ENCODE peak calls at places on chromosomes 1 and 21, in nine cellular contexts. T is RPMI8226, R is left cardiac atrium, N is A549, J is HFF-Myc, Y is Caco-2, I is IMR-90, U is NT2/D1, B is cardiac fibroblast. S is an unnamed sample.

GRCh38 chr1:233998926-233999325 is 94.5 kb downstream of the SLC35F3 start:
- DNase-seq in B (no peak), R (no peak), T (no peak), I (no peak), Y (no peak), J (no peak), U (no peak), N (no peak), S (no peak)

GRCh38 chr1:45339694-45340558 is at the start of the genes MUTYH and TOE1:
- DNase-seq in B (peak), U (peak), R (peak), I (peak), N (peak), Y (peak), T (peak), J (peak), S (peak)

GRCh38 chr1:194975913-194976312 is 1632.3 kb downstream of the KCNT2 start:
- DNase-seq in Y (no peak), J (no peak), T (no peak), R (no peak), I (peak), U (no peak), B (no peak), N (peak), S (no peak)

GRCh38 chr1:154524881-154525280 is 22.7 kb upstream of the SHE start:
- DNase-seq in U (no peak), N (no peak), J (no peak), R (no peak), B (no peak), Y (no peak), I (no peak), T (no peak), S (no peak)

GRCh38 chr1:21034725-21035628 is 141.7 kb downstream of the EIF4G3 start:
- DNase-seq in B (no peak), Y (no peak), T (no peak), U (no peak), N (no peak), J (no peak), I (no peak), R (peak), S (no peak)

GRCh38 chr1:51340380-51340779 is 10.0 kb upstream of the TTC39A start:
- DNase-seq in I (no peak), N (no peak), U (no peak), B (no peak), T (no peak), R (no peak), Y (no peak), J (no peak), S (no peak)

GRCh38 chr21:14251336-14251735 is 35.4 kb downstream of the RBM11 start:
- DNase-seq in T (no peak), N (no peak), R (no peak), J (no peak), I (no peak), B (no peak), Y (no peak), U (no peak), S (no peak)

GRCh38 chr1:152869808-152870419 is 8.2 kb upstream of the SMCP start:
- DNase-seq in Y (peak), N (peak), U (peak), T (peak), B (peak), J (peak), R (peak), I (peak), S (peak)

GRCh38 chr1:162139398-162139685 is 69.9 kb downstream of the NOS1AP start:
- DNase-seq in Y (no peak), R (no peak), N (no peak), J (no peak), T (no peak), B (no peak), I (no peak), U (no peak), S (no peak)

GRCh38 chr21:28975401-28975800 is 17.3 kb downstream of the LTN1 start:
- DNase-seq in Y (no peak), B (peak), T (no peak), I (peak), U (no peak), N (no peak), R (no peak), J (peak), S (no peak)

GRCh38 chr1:17437260-17438175 is 2.0 kb downstream of the RCC2 start:
- DNase-seq in N (peak), J (no peak), R (peak), U (no peak), B (peak), T (peak), Y (peak), I (peak), S (peak)

GRCh38 chr1:97943354-97943753 is 22.5 kb upstream of the DPYD start:
- DNase-seq in B (peak), Y (no peak), T (no peak), I (peak), R (no peak), J (no peak), U (no peak), N (no peak), S (no peak)

GRCh38 chr1:229192031-229192430 is 78.9 kb upstream of the RAB4A start:
- DNase-seq in B (peak), T (no peak), Y (no peak), U (no peak), J (no peak), N (no peak), R (no peak), I (peak), S (no peak)

GRCh38 chr1:187038789-187039188 is 210.0 kb downstream of the PLA2G4A start:
- DNase-seq in I (peak), N (peak), B (peak), Y (no peak), R (no peak), J (no peak), U (no peak), T (peak), S (no peak)

GRCh38 chr1:66271904-66272254 is 262.1 kb upstream of the SGIP1 start:
- DNase-seq in U (no peak), Y (no peak), I (peak), N (peak), J (no peak), B (peak), R (peak), T (no peak), S (no peak)

GRCh38 chr1:7558041-7558461 is 213.0 kb upstream of the VAMP3 start:
- DNase-seq in J (no peak), Y (no peak), B (no peak), U (no peak), T (no peak), N (no peak), R (peak), I (no peak), S (no peak)

S was measured in HAP-1.